ENCODE peak calls at places on chromosome 19, in nine cellular contexts. U is dorsolateral prefrontal cortex; V is T-cell; X is AG04449; A is suprapubic skin; Q is stimulated activated CD4-positive, alpha-beta T cell treated with anti-CD3 and anti-CD28 coated beads, Interleukin-15, amount 100 ng/mL, for 1 hour; M is stomach; H is WTC11; I is CD4-positive, alpha-beta memory T cell. G is an unnamed sample.

GRCh38 chr19:49133621-49134454 is 14.5 kb downstream of the PPFIA3 start:
- DNase-seq in V (no peak), U (no peak), I (no peak), Q (no peak), H (peak), A (no peak), M (peak), X (no peak), G (no peak)

GRCh38 chr19:47541507-47541906 is 26.6 kb upstream of the NAPA start:
- DNase-seq in U (no peak), H (no peak), X (no peak), Q (no peak), A (no peak), M (no peak), I (peak), V (peak), G (no peak)

GRCh38 chr19:20858861-20859260 is 64.2 kb upstream of the ZNF85 start:
- DNase-seq in Q (no peak), U (no peak), M (no peak), V (no peak), H (peak), X (no peak), I (no peak), A (no peak), G (no peak)

GRCh38 chr19:1299822-1300221 is 14.1 kb downstream of the EFNA2 start:
- DNase-seq in H (no peak), M (no peak), U (no peak), I (no peak), V (no peak), X (no peak), Q (no peak), A (no peak), G (no peak)

GRCh38 chr19:6060600-6061391 is 49.5 kb downstream of the RFX2 start:
- DNase-seq in V (no peak), X (no peak), U (no peak), Q (no peak), H (no peak), M (no peak), A (peak), I (peak), G (no peak)

GRCh38 chr19:10214784-10215183 is 16.3 kb downstream of the S1PR2 start:
- DNase-seq in H (no peak), A (no peak), V (no peak), M (no peak), I (no peak), X (no peak), U (no peak), Q (no peak), G (no peak)

GRCh38 chr19:36051236-36051635 is 2.8 kb downstream of the THAP8 start:
- DNase-seq in H (peak), Q (no peak), V (no peak), M (no peak), X (no peak), A (no peak), I (no peak), U (no peak), G (no peak)

GRCh38 chr19:8251025-8251472 is 41.9 kb downstream of the CERS4 start:
- DNase-seq in H (no peak), A (peak), V (no peak), Q (no peak), M (peak), I (no peak), U (peak), X (no peak), G (peak)

GRCh38 chr19:38663957-38664502 is 16.6 kb downstream of the ACTN4 start:
- DNase-seq in A (no peak), V (no peak), X (no peak), M (no peak), U (peak), Q (no peak), H (no peak), I (no peak), G (peak)

GRCh38 chr19:52094526-52094925 is 1.0 kb downstream of the ZNF841 start:
- DNase-seq in U (no peak), M (no peak), V (no peak), I (no peak), H (no peak), X (no peak), Q (no peak), A (no peak), G (no peak)

GRCh38 chr19:47704024-47704423 is 9.2 kb upstream of the EHD2 start:
- DNase-seq in H (no peak), Q (no peak), U (no peak), M (no peak), A (no peak), X (no peak), I (no peak), V (no peak), G (no peak)

GRCh38 chr19:46613525-46613924 is 11.4 kb downstream of the PTGIR start:
- DNase-seq in H (no peak), Q (no peak), U (no peak), A (peak), V (no peak), I (no peak), M (no peak), X (no peak), G (peak)

GRCh38 chr19:48962029-48962848 is 2.9 kb upstream of the FTL start:
- DNase-seq in V (peak), U (no peak), Q (peak), A (no peak), I (no peak), H (no peak), M (peak), X (no peak), G (no peak)

GRCh38 chr19:17841810-17842662 is 5.7 kb downstream of the JAK3 start:
- DNase-seq in H (peak), U (peak), M (peak), X (no peak), V (peak), Q (peak), A (peak), I (peak), G (peak)

G was measured in posterior cingulate gyrus.